ENCODE peak calls at places on chromosomes 4 and X, in six cellular contexts. O, C, G, T, S and B are unnamed samples.

GRCh38 chr4:20192754-20193521 is 58.8 kb upstream of the SLIT2 start:
- DNase-seq in O (peak), C (no peak), G (no peak), T (no peak), S (no peak), B (peak)

GRCh38 chrX:119945481-119945880 is 1.9 kb upstream of the NKAP start:
- DNase-seq in O (no peak), C (no peak), G (no peak), T (no peak), S (no peak), B (no peak)

GRCh38 chr4:1154523-1155182 is 17.7 kb downstream of the SPON2 start:
- DNase-seq in O (no peak), C (no peak), G (peak), T (peak), S (peak), B (peak)

GRCh38 chr4:38751341-38752043 is 31.3 kb downstream of the TLR10 start:
- DNase-seq in O (no peak), C (no peak), G (no peak), T (no peak), S (no peak), B (no peak)

GRCh38 chr4:186624951-186625350 is 69.6 kb upstream of the MTNR1A start:
- DNase-seq in O (no peak), C (no peak), G (peak), T (no peak), S (no peak), B (no peak)

GRCh38 chr4:98446499-98447375 is 185.6 kb downstream of the RAP1GDS1 start:
- DNase-seq in O (no peak), C (no peak), G (no peak), T (peak), S (no peak), B (no peak)

GRCh38 chrX:132094169-132094568 is 33.7 kb downstream of the FRMD7 start:
- DNase-seq in O (no peak), C (no peak), G (no peak), T (no peak), S (no peak), B (no peak)

GRCh38 chr4:169593050-169593449 is 19.3 kb downstream of the NEK1 start:
- DNase-seq in O (no peak), C (no peak), G (no peak), T (no peak), S (no peak), B (no peak)

GRCh38 chrX:129780441-129781105 is 824 bp downstream of the SASH3 start:
- DNase-seq in O (no peak), C (no peak), G (no peak), T (no peak), S (no peak), B (no peak)

GRCh38 chr4:173370130-173370476 is 651 bp upstream of the SAP30 start:
- DNase-seq in O (no peak), C (no peak), G (no peak), T (no peak), S (peak), B (no peak)

GRCh38 chr4:186104895-186105720 is 604 bp downstream of the FAM149A start:
- DNase-seq in O (no peak), C (no peak), G (no peak), T (peak), S (no peak), B (peak)

GRCh38 chrX:77937291-77937690 is 26.8 kb downstream of the ATP7A start:
- DNase-seq in O (peak), C (peak), G (peak), T (no peak), S (no peak), B (no peak)

GRCh38 chr4:82437285-82438005 is 7.1 kb downstream of the ENOPH1 start:
- DNase-seq in O (no peak), C (no peak), G (no peak), T (no peak), S (no peak), B (no peak)

GRCh38 chr4:153535735-153536494 is 69.8 kb downstream of the TMEM131L start:
- DNase-seq in O (no peak), C (peak), G (no peak), T (no peak), S (no peak), B (no peak)
- TF ChIP-seq CTCF in O (no peak), C (peak), G (no peak), T (no peak), S (no peak), B (no peak)

GRCh38 chr4:107044170-107044569 is 8.1 kb upstream of the DKK2 start:
- DNase-seq in O (peak), C (peak), G (no peak), T (no peak), S (no peak), B (no peak)
- TF ChIP-seq CTCF in O (peak), C (peak), G (peak), T (no peak), S (no peak), B (no peak)

DNA sequence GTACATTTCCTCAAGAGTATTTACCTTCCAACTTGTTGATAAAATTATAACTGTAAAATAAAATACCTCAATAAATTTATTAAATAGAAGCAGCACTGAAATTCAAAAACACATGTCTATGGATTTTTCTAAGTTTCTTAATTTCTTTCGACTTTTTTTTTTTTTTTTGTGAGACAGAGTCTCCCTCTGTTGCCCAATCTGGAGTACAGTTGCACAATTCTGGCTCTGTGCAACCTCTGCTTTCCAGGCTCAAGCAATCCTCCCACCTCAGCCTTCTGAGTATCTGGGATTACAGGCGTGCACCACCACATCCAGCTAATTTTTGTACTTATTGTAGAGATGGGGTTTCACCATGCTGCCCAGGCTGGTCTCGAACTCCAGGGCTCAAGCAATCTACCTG is 79.8 kb downstream of the IQCM start:
- DNase-seq in O (peak), C (no peak), G (no peak), T (no peak), S (no peak), B (peak)
- TF ChIP-seq CTCF in O (peak), C (peak), G (no peak), T (no peak), S (no peak), B (no peak)

DNA sequence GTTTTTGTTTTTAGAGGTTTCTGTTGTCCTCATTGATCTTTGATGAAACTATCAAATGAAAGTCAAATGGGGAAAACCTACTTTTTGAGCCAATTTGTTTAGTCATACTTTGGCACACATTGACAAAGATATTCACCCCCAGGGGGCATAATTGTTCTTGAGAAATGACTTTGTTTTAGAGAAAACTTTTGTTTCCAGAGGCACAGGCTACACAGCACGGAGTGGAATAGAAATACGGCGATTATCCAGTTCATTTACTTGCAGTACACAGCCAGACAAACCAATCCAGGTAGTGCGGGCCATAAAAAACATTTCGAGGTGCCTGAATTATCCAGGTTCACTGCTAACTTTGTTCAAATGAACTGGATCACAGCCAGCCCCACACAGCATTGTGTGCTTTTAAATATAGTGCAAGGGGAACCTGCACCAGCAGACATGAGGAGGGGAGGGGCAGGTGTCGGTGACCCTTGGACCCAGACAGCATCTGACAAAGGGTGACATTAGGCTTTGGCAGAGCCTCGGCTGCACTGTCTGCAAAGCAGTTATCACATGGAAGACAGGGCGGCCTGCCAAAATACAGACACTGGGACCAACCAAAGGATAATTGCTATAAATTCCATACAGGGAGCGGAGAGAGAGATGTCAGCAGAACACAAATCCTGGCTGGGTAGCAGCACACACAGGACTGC is 179.6 kb upstream of the NOCT start:
- DNase-seq in O (peak), C (no peak), G (no peak), T (peak), S (no peak), B (peak)
- TF ChIP-seq CTCF in O (peak), C (no peak), G (no peak), T (peak), S (no peak), B (no peak)

GRCh38 chrX:22577181-22577580 is 304.5 kb downstream of the CBLL2 start:
- DNase-seq in O (peak), C (no peak), G (peak), T (no peak), S (no peak), B (no peak)

DNA sequence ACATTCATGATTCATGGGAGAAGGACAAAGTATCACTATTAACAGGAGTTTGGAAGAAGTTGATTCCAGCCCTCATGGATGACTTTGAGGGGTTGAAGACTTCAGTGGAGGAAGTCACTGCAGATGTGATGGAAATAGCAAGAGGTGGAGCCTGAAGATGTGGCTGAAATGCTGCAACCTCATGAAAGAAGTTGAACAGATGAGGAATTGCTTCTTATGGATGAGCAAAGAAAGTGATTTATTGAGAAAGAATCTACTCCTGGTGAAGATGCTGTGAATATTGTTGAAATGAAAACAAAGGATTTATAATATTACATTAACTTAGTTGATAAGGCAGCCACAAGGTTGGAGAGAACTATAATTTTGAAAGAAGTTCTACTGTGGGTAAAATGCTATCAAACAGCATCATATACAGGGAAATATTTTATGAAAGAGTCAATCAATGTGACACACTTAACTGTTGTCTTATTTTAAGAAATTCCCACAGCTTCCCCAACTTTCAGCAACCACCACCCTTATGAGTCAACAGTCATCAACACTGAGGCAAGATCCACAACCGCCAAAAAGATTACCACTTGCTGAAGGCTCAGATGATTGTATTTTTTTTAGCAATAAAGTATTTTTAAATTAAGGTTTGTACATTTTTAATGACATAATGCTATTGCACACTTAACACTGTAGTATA is 302.6 kb downstream of the CBLL2 start:
- DNase-seq in O (peak), C (no peak), G (no peak), T (no peak), S (no peak), B (no peak)
- TF ChIP-seq CTCF in O (no peak), C (no peak), G (no peak), T (no peak), S (no peak), B (no peak)

DNA sequence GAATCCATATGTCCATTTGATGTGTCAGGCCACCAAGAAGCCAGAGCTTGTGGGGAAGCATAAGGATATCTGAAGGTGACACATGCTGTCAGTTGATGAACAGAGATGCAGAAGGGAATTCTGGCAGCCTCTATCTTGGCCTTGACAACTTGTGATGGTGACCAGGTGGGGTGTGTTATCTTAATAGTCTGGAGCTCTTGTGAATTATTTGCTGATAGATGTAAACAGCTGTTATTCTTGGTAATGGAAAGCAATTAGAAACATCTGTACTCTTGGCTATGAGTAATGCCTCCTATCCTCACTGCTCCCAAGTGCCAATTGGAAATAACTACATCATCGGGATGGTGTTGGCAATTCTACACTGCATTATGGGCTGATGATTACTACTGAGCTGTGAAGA is 51.9 kb downstream of the NAA11 start:
- DNase-seq in O (no peak), C (no peak), G (no peak), T (no peak), S (no peak), B (no peak)
- TF ChIP-seq CTCF in O (no peak), C (no peak), G (no peak), T (no peak), S (no peak), B (no peak)